ENCODE peak calls at places on chromosomes 4 and X, in four cellular contexts. F is endothelial cell of umbilical vein, V is HepG2, K is cardiac muscle cell. Q is an unnamed sample.
A peak's percentile ranks its signal among the peaks of the same experiment; 100 is the strongest.

GRCh38 chr4:156824451-156825060 is 147.0 kb downstream of the PDGFC start:
- DNase-seq in V (no peak), K (no peak), F (no peak), Q (peak; percentile 88)

GRCh38 chrX:115054876-115055275 is 37.5 kb upstream of the IL13RA2 start:
- DNase-seq in F (no peak), K (no peak), V (no peak), Q (peak; percentile 73)

GRCh38 chr4:181078236-181078635 is 1165.0 kb upstream of the TENM3 start:
- DNase-seq in V (no peak), F (no peak), K (no peak), Q (no peak)

GRCh38 chrX:103550415-103551051 is 31.2 kb upstream of the RAB40A start:
- DNase-seq in K (peak; percentile 46), F (no peak), V (no peak), Q (no peak)

GRCh38 chrX:69323786-69324720 is 158.8 kb upstream of the PJA1 start:
- DNase-seq in F (no peak), V (no peak), K (no peak), Q (no peak)

GRCh38 chrX:133897593-133898163 is 87.7 kb downstream of the GPC3 start:
- DNase-seq in V (no peak), F (no peak), K (no peak), Q (no peak)

GRCh38 chr4:77599378-77599777 is 6.2 kb upstream of the CXCL13 start:
- DNase-seq in V (peak; percentile 30), K (peak; percentile 68), F (peak; percentile 37), Q (peak; percentile 64)

GRCh38 chr4:76772498-76773106 is 125.3 kb downstream of the SOWAHB start:
- DNase-seq in F (peak; percentile 41), V (no peak), K (peak; percentile 82), Q (peak; percentile 51)

GRCh38 chrX:31269914-31270313 is 198.1 kb upstream of the FTHL17 start:
- DNase-seq in F (no peak), K (peak; percentile 6), V (no peak), Q (no peak)

GRCh38 chr4:13160906-13161305 is 323.2 kb downstream of the RAB28 start:
- DNase-seq in K (no peak), F (no peak), V (no peak), Q (peak; percentile 14)

GRCh38 chr4:47990145-47990544 is 26.3 kb downstream of the CNGA1 start:
- DNase-seq in V (no peak), K (no peak), F (no peak), Q (no peak)

GRCh38 chr4:8907596-8908205 is 36.1 kb upstream of the HMX1 start:
- DNase-seq in F (no peak), K (no peak), V (no peak), Q (no peak)

GRCh38 chr4:142846729-142847606 is 867 bp upstream of the INPP4B start:
- DNase-seq in K (peak; percentile 30), V (peak; percentile 10), F (peak; percentile 18), Q (peak; percentile 54)

GRCh38 chr4:70365479-70365878 is 4.9 kb downstream of the SMR3A start:
- DNase-seq in F (no peak), K (no peak), V (peak; percentile 23), Q (peak; percentile 96)

GRCh38 chr4:123325241-123325681 is 71.3 kb upstream of the SPRY1 start:
- DNase-seq in F (no peak), V (no peak), K (no peak), Q (no peak)

GRCh38 chr4:122212880-122213279 is 60.7 kb downstream of the BLTP1 start:
- DNase-seq in V (no peak), K (no peak), F (no peak), Q (no peak)

GRCh38 chr4:107148922-107149321 is 112.8 kb upstream of the DKK2 start:
- DNase-seq in V (no peak), K (no peak), F (no peak), Q (no peak)

GRCh38 chrX:120604359-120604782 is 470 bp downstream of the MCTS1 start:
- DNase-seq in V (peak; percentile 5), K (peak; percentile 72), F (peak; percentile 45), Q (peak; percentile 35)

GRCh38 chr4:98873059-98873458 is 55.9 kb downstream of the EIF4E start:
- DNase-seq in F (no peak), V (no peak), K (peak; percentile 82), Q (peak; percentile 72)

GRCh38 chr4:145814246-145814645 is 124.4 kb downstream of the ZNF827 start:
- DNase-seq in F (no peak), K (no peak), V (no peak), Q (no peak)

GRCh38 chrX:129540725-129541184 is 696 bp downstream of the OCRL start:
- DNase-seq in K (no peak), F (peak; percentile 11), V (peak; percentile 12), Q (peak; percentile 32)

GRCh38 chrX:22963186-22963585 is 36.6 kb upstream of the DDX53 start:
- DNase-seq in V (no peak), F (no peak), K (no peak), Q (no peak)

GRCh38 chr4:37780444-37781133 is 45.9 kb upstream of the PGM2 start:
- DNase-seq in F (no peak), K (peak; percentile 58), V (peak; percentile 36), Q (peak; percentile 31)

GRCh38 chrX:102085706-102086105 is 39.8 kb upstream of the TCEAL2 start:
- DNase-seq in V (no peak), K (no peak), F (peak; percentile 1), Q (no peak)

GRCh38 chr4:56535915-56536314 is 30.3 kb downstream of the ARL9 start:
- DNase-seq in K (no peak), F (no peak), V (no peak), Q (no peak)

GRCh38 chr4:185357220-185357619 is 38.5 kb downstream of the LRP2BP start:
- DNase-seq in F (peak; percentile 19), V (no peak), K (no peak), Q (no peak)

GRCh38 chr4:182916483-182917181 is 554 bp downstream of the DCTD start:
- DNase-seq in F (peak; percentile 53), K (peak; percentile 80), V (no peak), Q (peak; percentile 28)

GRCh38 chr4:30875659-30876269 is 155.6 kb downstream of the PCDH7 start:
- DNase-seq in K (no peak), V (no peak), F (no peak), Q (peak; percentile 89)

GRCh38 chr4:137125011-137125410 is 407.3 kb downstream of the PCDH18 start:
- DNase-seq in K (peak; percentile 37), V (no peak), F (no peak), Q (no peak)

DNA sequence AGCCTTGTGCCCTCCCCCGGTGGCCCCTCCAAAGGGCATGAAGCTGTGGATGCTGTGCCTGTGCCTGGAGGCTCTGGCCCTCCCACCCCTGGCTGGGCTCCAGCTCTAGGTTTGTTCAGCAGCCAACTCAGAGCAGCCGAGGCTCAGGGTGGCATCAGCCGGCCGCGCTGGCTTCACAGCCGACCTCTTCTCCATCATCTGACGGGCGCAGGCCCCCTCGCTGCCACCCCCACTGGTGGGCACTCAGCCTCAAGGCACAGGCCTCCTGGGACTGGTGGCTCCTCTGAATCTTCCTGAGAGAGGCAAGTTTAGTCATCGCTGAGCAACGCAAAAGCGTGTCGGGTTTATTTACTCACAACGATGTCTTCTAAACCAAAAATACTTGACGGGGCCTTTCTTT is 46.0 kb downstream of the PCGF3 start:
- DNase-seq in F (no peak), V (no peak), K (no peak), Q (no peak)
- H3K36me3 ChIP-seq in F (peaks cover 32% of the 10 kb centered on the region), V (peaks cover 58% of the 10 kb centered on the region), K (peaks cover 8% of the 10 kb centered on the region), Q (peaks cover 25% of the 10 kb centered on the region)

GRCh38 chr4:24196785-24197184 is 306.9 kb upstream of the PPARGC1A start:
- DNase-seq in K (no peak), V (no peak), F (no peak), Q (no peak)

GRCh38 chr4:24192018-24192641 is 302.3 kb upstream of the PPARGC1A start:
- DNase-seq in F (no peak), V (no peak), K (no peak), Q (no peak)

GRCh38 chr4:24197891-24198290 is 308.0 kb upstream of the PPARGC1A start:
- DNase-seq in F (no peak), K (no peak), V (no peak), Q (no peak)

GRCh38 chr4:24195976-24196736 is 306.3 kb upstream of the PPARGC1A start:
- DNase-seq in K (no peak), F (no peak), V (no peak), Q (no peak)
- TF ChIP-seq CTCF in K (no peak), F (no peak), V (peak; percentile 16), Q (no peak)

DNA sequence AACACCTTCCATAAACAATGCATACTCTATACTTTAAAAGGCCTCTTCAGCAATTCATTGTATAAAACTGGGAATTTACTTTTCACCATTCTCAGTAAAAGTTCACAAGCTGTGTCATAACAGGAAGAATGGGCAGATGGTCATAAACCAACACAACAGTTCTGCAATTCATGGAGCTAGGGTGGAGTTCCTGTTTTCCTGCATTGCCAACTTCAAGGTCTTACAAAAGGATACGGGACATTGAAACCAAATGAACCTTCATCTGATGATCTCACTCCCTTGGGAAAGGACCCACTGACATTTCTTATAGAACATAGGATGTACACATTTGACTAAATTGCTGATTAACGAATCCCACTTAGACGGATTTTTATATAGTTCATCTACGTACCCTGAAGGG is 4.1 kb downstream of the KDR start:
- DNase-seq in K (peak; percentile 29), V (no peak), F (peak; percentile 96), Q (no peak)
- H3K36me3 ChIP-seq in K (peaks cover 3% of the 10 kb centered on the region), V (no peaks in the 10 kb centered on the region), F (peaks cover 3% of the 10 kb centered on the region), Q (no peaks in the 10 kb centered on the region)

GRCh38 chrX:155864655-155865054 is 16.5 kb upstream of the VAMP7 start:
- DNase-seq in V (peak; percentile 6), F (no peak), K (peak; percentile 6), Q (no peak)
- TF ChIP-seq CTCF in V (peak; percentile 27), F (no peak), K (peak; percentile 3), Q (no peak)

GRCh38 chr4:169229571-169230028 is 41.2 kb downstream of the SH3RF1 start:
- DNase-seq in K (peak; percentile 93), F (peak; percentile 77), V (no peak), Q (peak; percentile 94)
- H3K36me3 ChIP-seq in K (no peaks in the 10 kb centered on the region), F (no peaks in the 10 kb centered on the region), V (no peaks in the 10 kb centered on the region), Q (no peaks in the 10 kb centered on the region)

GRCh38 chr4:10006604-10007435 is 14.5 kb downstream of the SLC2A9 start:
- DNase-seq in K (peak; percentile 58), F (peak; percentile 57), V (peak; percentile 83), Q (peak; percentile 98)
- TF ChIP-seq CTCF in K (no peak), F (no peak), V (peak; percentile 12), Q (peak; percentile 8)

DNA sequence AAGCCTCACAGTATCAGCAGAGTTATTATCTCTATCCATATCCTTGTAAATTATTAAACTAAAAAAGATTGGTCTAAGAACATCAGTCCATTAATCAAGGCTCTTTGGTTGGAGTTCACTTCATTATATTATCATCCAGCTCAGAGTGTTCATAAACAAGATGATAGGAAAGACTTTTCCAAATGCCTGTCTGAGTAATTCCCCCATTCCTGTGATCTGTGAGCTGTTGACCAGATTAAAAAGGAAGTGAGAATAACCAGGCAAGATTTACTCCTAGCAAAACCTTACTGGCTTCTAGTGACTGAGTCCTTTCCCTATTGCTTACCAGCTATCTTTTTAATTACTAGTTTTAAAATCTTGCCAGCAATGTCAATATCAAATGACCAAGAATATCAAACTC is 14.9 kb downstream of the PKD2 start:
- DNase-seq in V (no peak), F (no peak), K (no peak), Q (no peak)
- H3K36me3 ChIP-seq in V (peaks cover 11% of the 10 kb centered on the region), F (peaks cover 5% of the 10 kb centered on the region), K (no peaks in the 10 kb centered on the region), Q (peaks cover 4% of the 10 kb centered on the region)

Q was measured in bronchial epithelial cell.